ENCODE peak calls at places on chromosomes 13 and 19, in nine cellular contexts. Y, V, T, C, W, S, K, E and J are unnamed samples.

GRCh38 chr19:45304141-45304926 is 18.3 kb downstream of the CKM start:
- DNase-seq in Y (no peak), V (no peak), T (no peak), C (no peak), W (no peak), S (no peak), K (no peak), E (no peak), J (no peak)

GRCh38 chr13:75347925-75348324 is 134.0 kb downstream of the TBC1D4 start:
- DNase-seq in Y (no peak), V (no peak), T (no peak), C (no peak), W (no peak), S (no peak), K (no peak), E (no peak), J (no peak)

GRCh38 chr13:77919351-77920294 is 992 bp upstream of the EDNRB start:
- DNase-seq in Y (no peak), V (no peak), T (no peak), C (no peak), W (no peak), S (peak), K (no peak), E (no peak), J (peak)

GRCh38 chr19:1847684-1848398 is 442 bp downstream of the REXO1 start:
- DNase-seq in Y (no peak), V (no peak), T (no peak), C (no peak), W (peak), S (peak), K (no peak), E (no peak), J (peak)

GRCh38 chr13:70370924-70371323 is 262.7 kb upstream of the KLHL1 start:
- DNase-seq in Y (no peak), V (no peak), T (no peak), C (no peak), W (no peak), S (no peak), K (no peak), E (no peak), J (no peak)

GRCh38 chr19:42345191-42345812 is 19.9 kb downstream of the MEGF8 start:
- DNase-seq in Y (no peak), V (no peak), T (no peak), C (no peak), W (no peak), S (peak), K (no peak), E (no peak), J (no peak)

GRCh38 chr13:53783466-53783865 is 754.9 kb downstream of the OLFM4 start:
- DNase-seq in Y (peak), V (no peak), T (no peak), C (no peak), W (no peak), S (peak), K (no peak), E (no peak), J (no peak)

GRCh38 chr19:21202865-21203494 is 61.1 kb downstream of the ZNF431 start:
- DNase-seq in Y (no peak), V (no peak), T (peak), C (peak), W (peak), S (peak), K (peak), E (no peak), J (no peak)

GRCh38 chr19:36986601-36987000 is 70.5 kb downstream of the ZNF568 start:
- DNase-seq in Y (peak), V (no peak), T (no peak), C (no peak), W (no peak), S (no peak), K (no peak), E (no peak), J (no peak)

GRCh38 chr19:6092329-6093286 is 17.7 kb downstream of the RFX2 start:
- DNase-seq in Y (peak), V (peak), T (no peak), C (no peak), W (no peak), S (peak), K (no peak), E (no peak), J (peak)

GRCh38 chr13:96141032-96141431 is 51.1 kb downstream of the HS6ST3 start:
- DNase-seq in Y (no peak), V (no peak), T (no peak), C (no peak), W (no peak), S (peak), K (no peak), E (no peak), J (no peak)

GRCh38 chr19:48195106-48195830 is 24.8 kb downstream of the ZSWIM9 start:
- DNase-seq in Y (no peak), V (no peak), T (no peak), C (no peak), W (no peak), S (no peak), K (no peak), E (no peak), J (no peak)

GRCh38 chr19:36456831-36457230 is 32.5 kb downstream of the ZNF566 start:
- DNase-seq in Y (no peak), V (no peak), T (no peak), C (no peak), W (no peak), S (no peak), K (no peak), E (no peak), J (no peak)